ENCODE peak calls at places on chromosome 11, in seven cellular contexts. C is breast epithelium, Z is cerebellum, B is NCI-H2227 treated with DMSO at 0.1 percent for 48 hours, R is neural crest cell, J is A549, K is Peyer's patch. O is an unnamed sample.
A peak's percentile ranks its signal among the peaks of the same experiment; 100 is the strongest.

GRCh38 chr11:47443028-47443700 is 5.8 kb downstream of the RAPSN start:
- DNase-seq in C (no peak), Z (peak; percentile 41), B (no peak), R (no peak), J (peak; percentile 43), K (no peak), O (no peak)

GRCh38 chr11:114447444-114447843 is 8.2 kb downstream of the REXO2 start:
- DNase-seq in C (no peak), Z (no peak), B (no peak), R (no peak), J (no peak), K (no peak), O (no peak)

GRCh38 chr11:121722431-121723256 is 269.9 kb upstream of the SORL1-AS1 start:
- DNase-seq in C (peak; percentile 67), Z (peak; percentile 31), B (peak; percentile 93), R (peak; percentile 62), J (no peak), K (peak; percentile 58), O (no peak)

GRCh38 chr11:2507212-2507901 is 62.5 kb downstream of the KCNQ1 start:
- DNase-seq in C (no peak), Z (no peak), B (no peak), R (no peak), J (no peak), K (no peak), O (no peak)

GRCh38 chr11:62269654-62270278 is at the start of gene SCGB2A2:
- DNase-seq in C (peak; percentile 74), Z (no peak), B (no peak), R (no peak), J (no peak), K (no peak), O (no peak)

GRCh38 chr11:112163875-112164521 is at the start of gene IL18:
- DNase-seq in C (no peak), Z (no peak), B (peak; percentile 25), R (no peak), J (peak; percentile 88), K (peak; percentile 88), O (peak; percentile 79)

GRCh38 chr11:85379066-85379465 is 248.1 kb downstream of the DLG2 start:
- DNase-seq in C (no peak), Z (no peak), B (no peak), R (no peak), J (no peak), K (no peak), O (no peak)

GRCh38 chr11:61532136-61533038 is 23.8 kb downstream of the LRRC10B start:
- DNase-seq in C (no peak), Z (no peak), B (no peak), R (peak; percentile 34), J (peak; percentile 49), K (peak; percentile 57), O (peak; percentile 75)

GRCh38 chr11:620201-620600 is 4.5 kb upstream of the IRF7 start:
- DNase-seq in C (no peak), Z (no peak), B (no peak), R (no peak), J (no peak), K (no peak), O (no peak)

GRCh38 chr11:66466225-66467033 is at the start of gene PELI3:
- DNase-seq in C (peak; percentile 95), Z (peak; percentile 100), B (peak; percentile 91), R (peak; percentile 92), J (peak; percentile 89), K (peak; percentile 97), O (peak; percentile 87)

GRCh38 chr11:70661763-70662501 is 263.6 kb downstream of the CTTN start:
- DNase-seq in C (no peak), Z (peak; percentile 20), B (peak; percentile 78), R (peak; percentile 32), J (no peak), K (no peak), O (no peak)

GRCh38 chr11:74380746-74381439 is 17.3 kb downstream of the PGM2L1 start:
- DNase-seq in C (peak; percentile 74), Z (no peak), B (no peak), R (no peak), J (peak; percentile 16), K (no peak), O (peak; percentile 31)